ENCODE peak calls at places on chromosome X, in four cellular contexts. One of them, this sample, is unnamed.

GRCh38 chrX:69192603-69193002 is 27.4 kb upstream of the PJA1 start:
- DNase-seq in IMR-90: no peak
- DNase-seq in suprapubic skin: no peak
- DNase-seq in fibroblast of the aortic adventitia: no peak
- DNase-seq in this sample: no peak

GRCh38 chrX:153687121-153688039 is at the start of gene SLC6A8:
- DNase-seq in IMR-90: peak
- DNase-seq in suprapubic skin: no peak
- DNase-seq in fibroblast of the aortic adventitia: peak
- DNase-seq in this sample: no peak

GRCh38 chrX:24415921-24416320 is 49.2 kb upstream of the PDK3 start:
- DNase-seq in IMR-90: no peak
- DNase-seq in suprapubic skin: no peak
- DNase-seq in fibroblast of the aortic adventitia: no peak
- DNase-seq in this sample: no peak

GRCh38 chrX:153334654-153335295 is 822 bp downstream of the ZNF275 start:
- DNase-seq in IMR-90: no peak
- DNase-seq in suprapubic skin: no peak
- DNase-seq in fibroblast of the aortic adventitia: no peak
- DNase-seq in this sample: no peak

GRCh38 chrX:129714581-129714980 is 24.2 kb upstream of the XPNPEP2 start:
- DNase-seq in IMR-90: no peak
- DNase-seq in suprapubic skin: no peak
- DNase-seq in fibroblast of the aortic adventitia: no peak
- DNase-seq in this sample: no peak

GRCh38 chrX:23187819-23188218 is 146.8 kb upstream of the PTCHD1 start:
- DNase-seq in IMR-90: no peak
- DNase-seq in suprapubic skin: no peak
- DNase-seq in fibroblast of the aortic adventitia: no peak
- DNase-seq in this sample: no peak

GRCh38 chrX:150856101-150856500 is 42.4 kb downstream of the CD99L2 start:
- DNase-seq in IMR-90: peak
- DNase-seq in suprapubic skin: no peak
- DNase-seq in fibroblast of the aortic adventitia: no peak
- DNase-seq in this sample: no peak

GRCh38 chrX:41441934-41442823 is 5.0 kb upstream of the NYX start:
- DNase-seq in IMR-90: peak
- DNase-seq in suprapubic skin: peak
- DNase-seq in fibroblast of the aortic adventitia: peak
- DNase-seq in this sample: peak

GRCh38 chrX:47422444-47422843 is 52.1 kb downstream of the ZNF157 start:
- DNase-seq in IMR-90: no peak
- DNase-seq in suprapubic skin: no peak
- DNase-seq in fibroblast of the aortic adventitia: no peak
- DNase-seq in this sample: no peak

GRCh38 chrX:17192111-17192510 is 182.9 kb upstream of the NHS start:
- DNase-seq in IMR-90: no peak
- DNase-seq in suprapubic skin: no peak
- DNase-seq in fibroblast of the aortic adventitia: no peak
- DNase-seq in this sample: no peak

GRCh38 chrX:68935362-68935761 is 106.5 kb downstream of the EFNB1 start:
- DNase-seq in IMR-90: no peak
- DNase-seq in suprapubic skin: peak
- DNase-seq in fibroblast of the aortic adventitia: no peak
- DNase-seq in this sample: no peak

GRCh38 chrX:22818061-22818460 is 181.7 kb upstream of the DDX53 start:
- DNase-seq in IMR-90: no peak
- DNase-seq in suprapubic skin: no peak
- DNase-seq in fibroblast of the aortic adventitia: peak
- DNase-seq in this sample: no peak

GRCh38 chrX:78652971-78653822 is 5.9 kb downstream of the RTL3 start:
- DNase-seq in IMR-90: peak
- DNase-seq in suprapubic skin: no peak
- DNase-seq in fibroblast of the aortic adventitia: peak
- DNase-seq in this sample: peak

GRCh38 chrX:149643496-149643895 is 11.9 kb upstream of the TMEM185A start:
- DNase-seq in IMR-90: no peak
- DNase-seq in suprapubic skin: no peak
- DNase-seq in fibroblast of the aortic adventitia: no peak
- DNase-seq in this sample: no peak

GRCh38 chrX:7746861-7747260 is 96.1 kb upstream of the VCX start:
- DNase-seq in IMR-90: no peak
- DNase-seq in suprapubic skin: no peak
- DNase-seq in fibroblast of the aortic adventitia: no peak
- DNase-seq in this sample: no peak

GRCh38 chrX:3119376-3119775 is 78.1 kb downstream of the ARSF start:
- DNase-seq in IMR-90: peak
- DNase-seq in suprapubic skin: no peak
- DNase-seq in fibroblast of the aortic adventitia: no peak
- DNase-seq in this sample: no peak

GRCh38 chrX:155577682-155578081 is 35.1 kb downstream of the TMLHE start:
- DNase-seq in IMR-90: no peak
- DNase-seq in suprapubic skin: no peak
- DNase-seq in fibroblast of the aortic adventitia: no peak
- DNase-seq in this sample: no peak

GRCh38 chrX:131895807-131896206 is 127.3 kb upstream of the STK26 start:
- DNase-seq in IMR-90: no peak
- DNase-seq in suprapubic skin: no peak
- DNase-seq in fibroblast of the aortic adventitia: no peak
- DNase-seq in this sample: no peak
- TF ChIP-seq CTCF in IMR-90: no peak
- TF ChIP-seq CTCF in suprapubic skin: no peak
- TF ChIP-seq CTCF in fibroblast of the aortic adventitia: no peak
- TF ChIP-seq CTCF in this sample: no peak

GRCh38 chrX:86149089-86149488 is 838 bp downstream of the DACH2 start:
- DNase-seq in IMR-90: no peak
- DNase-seq in suprapubic skin: no peak
- DNase-seq in fibroblast of the aortic adventitia: no peak
- DNase-seq in this sample: no peak
- H3K4me3 ChIP-seq in IMR-90: peak
- H3K4me3 ChIP-seq in suprapubic skin: peak
- H3K4me3 ChIP-seq in fibroblast of the aortic adventitia: no peak
- H3K4me3 ChIP-seq in this sample: no peak

DNA sequence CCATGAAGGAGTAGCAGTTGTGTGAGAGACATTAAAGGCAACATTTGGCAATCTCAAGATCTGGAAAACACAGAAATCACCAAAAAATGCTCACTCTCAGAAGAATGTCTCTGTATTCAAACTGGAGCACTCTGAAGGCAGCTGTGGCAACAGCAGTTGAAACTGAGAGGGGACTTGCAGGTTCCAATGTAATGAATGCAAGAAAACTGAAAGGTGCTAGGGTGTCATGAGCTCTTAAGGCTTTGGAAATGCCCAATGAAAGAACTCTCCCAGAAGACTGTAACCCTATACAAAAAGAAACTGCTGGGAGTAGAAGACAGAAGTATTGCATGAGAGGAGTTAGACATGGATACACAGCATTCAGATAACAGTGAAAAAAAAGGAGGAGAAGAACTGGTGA is 118.2 kb upstream of the HTR2C start:
- DNase-seq in IMR-90: no peak
- DNase-seq in suprapubic skin: no peak
- DNase-seq in fibroblast of the aortic adventitia: no peak
- DNase-seq in this sample: no peak
- TF ChIP-seq CTCF in IMR-90: no peak
- TF ChIP-seq CTCF in suprapubic skin: no peak
- TF ChIP-seq CTCF in fibroblast of the aortic adventitia: no peak
- TF ChIP-seq CTCF in this sample: no peak

GRCh38 chrX:13472975-13473665 is 96.3 kb upstream of the EGFL6 start:
- DNase-seq in IMR-90: no peak
- DNase-seq in suprapubic skin: no peak
- DNase-seq in fibroblast of the aortic adventitia: peak
- DNase-seq in this sample: no peak
- H3K4me3 ChIP-seq in IMR-90: no peak
- H3K4me3 ChIP-seq in suprapubic skin: no peak
- H3K4me3 ChIP-seq in fibroblast of the aortic adventitia: no peak
- H3K4me3 ChIP-seq in this sample: no peak

DNA sequence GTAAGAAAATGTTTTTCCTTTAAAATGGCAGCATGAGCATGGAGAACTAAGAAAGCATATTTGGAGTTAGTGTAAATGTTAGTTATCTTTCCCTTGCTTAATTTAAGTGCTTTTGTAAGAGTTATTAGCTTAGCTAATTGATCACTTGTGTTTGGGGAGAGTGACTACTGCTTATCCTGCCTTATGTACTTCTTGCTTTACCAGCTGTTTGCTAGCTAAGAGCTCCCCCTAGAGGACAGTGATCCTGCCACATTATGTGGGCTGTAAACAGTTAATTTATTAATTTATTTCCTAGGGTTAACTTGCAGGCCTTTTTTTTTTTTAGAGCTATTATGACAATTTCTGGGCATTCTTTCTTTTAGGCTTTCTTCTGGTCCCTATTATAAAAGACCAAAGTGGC is 435.8 kb downstream of the MAGEB5 start:
- DNase-seq in IMR-90: no peak
- DNase-seq in suprapubic skin: no peak
- DNase-seq in fibroblast of the aortic adventitia: no peak
- DNase-seq in this sample: no peak
- TF ChIP-seq CTCF in IMR-90: no peak
- TF ChIP-seq CTCF in suprapubic skin: no peak
- TF ChIP-seq CTCF in fibroblast of the aortic adventitia: no peak
- TF ChIP-seq CTCF in this sample: no peak

This sample was measured in AG09309.